ENCODE peak calls at places on chromosome 2, in five cellular contexts. U, G, R, I and J are unnamed samples. For H3K27me3, the result is how much of the 10 kb centered on the place peaks cover.

GRCh38 chr2:88097891-88098557 is 29.8 kb downstream of the FABP1 start:
- DNase-seq in U (no peak), G (no peak), R (no peak), I (no peak), J (no peak)

GRCh38 chr2:238771193-238771592 is 76.7 kb upstream of the TWIST2 start:
- DNase-seq in U (no peak), G (peak), R (no peak), I (no peak), J (no peak)

GRCh38 chr2:121480826-121481225 is 49.9 kb upstream of the RNU4ATAC start:
- DNase-seq in U (no peak), G (peak), R (peak), I (no peak), J (peak)

GRCh38 chr2:44838116-44838790 is 103.2 kb upstream of the SIX3 start:
- DNase-seq in U (no peak), G (no peak), R (no peak), I (no peak), J (no peak)

GRCh38 chr2:30191831-30192271 is 39.5 kb upstream of the LBH start:
- DNase-seq in U (no peak), G (no peak), R (no peak), I (peak), J (no peak)

GRCh38 chr2:26274058-26274613 is 29.4 kb downstream of the HADHB start:
- DNase-seq in U (no peak), G (peak), R (peak), I (peak), J (peak)

GRCh38 chr2:70905443-70905842 is 30.3 kb upstream of the ATP6V1B1 start:
- DNase-seq in U (no peak), G (no peak), R (no peak), I (no peak), J (no peak)

GRCh38 chr2:235793163-235793752 is 299.4 kb downstream of the AGAP1 start:
- DNase-seq in U (no peak), G (no peak), R (peak), I (no peak), J (peak)

GRCh38 chr2:205540066-205540465 is 142.2 kb upstream of the NRP2 start:
- DNase-seq in U (no peak), G (no peak), R (no peak), I (no peak), J (no peak)

GRCh38 chr2:54634012-54634411 is 89.5 kb upstream of the EML6 start:
- DNase-seq in U (no peak), G (no peak), R (peak), I (no peak), J (no peak)

GRCh38 chr2:136328396-136328795 is 210.4 kb upstream of the CXCR4 start:
- DNase-seq in U (no peak), G (no peak), R (no peak), I (no peak), J (no peak)

GRCh38 chr2:209476367-209477191 is 52.7 kb downstream of the MAP2 start:
- DNase-seq in U (no peak), G (peak), R (peak), I (peak), J (peak)

GRCh38 chr2:149490296-149490695 is 97.3 kb downstream of the MMADHC start:
- DNase-seq in U (no peak), G (peak), R (peak), I (no peak), J (no peak)

GRCh38 chr2:939936-940620 is 10.6 kb upstream of the SNTG2 start:
- DNase-seq in U (no peak), G (no peak), R (no peak), I (no peak), J (no peak)

GRCh38 chr2:190031971-190032623 is 30.4 kb downstream of the MSTN start:
- DNase-seq in U (no peak), G (no peak), R (no peak), I (no peak), J (no peak)

GRCh38 chr2:240925191-240925575 is 19.0 kb downstream of the CROCC2 start:
- DNase-seq in U (peak), G (no peak), R (no peak), I (peak), J (no peak)

GRCh38 chr2:231800493-231801091 is 14.3 kb downstream of the COPS7B start:
- DNase-seq in U (no peak), G (no peak), R (peak), I (peak), J (peak)

GRCh38 chr2:236712304-236712703 is 142.7 kb downstream of the ACKR3 start:
- DNase-seq in U (no peak), G (peak), R (peak), I (no peak), J (peak)

DNA sequence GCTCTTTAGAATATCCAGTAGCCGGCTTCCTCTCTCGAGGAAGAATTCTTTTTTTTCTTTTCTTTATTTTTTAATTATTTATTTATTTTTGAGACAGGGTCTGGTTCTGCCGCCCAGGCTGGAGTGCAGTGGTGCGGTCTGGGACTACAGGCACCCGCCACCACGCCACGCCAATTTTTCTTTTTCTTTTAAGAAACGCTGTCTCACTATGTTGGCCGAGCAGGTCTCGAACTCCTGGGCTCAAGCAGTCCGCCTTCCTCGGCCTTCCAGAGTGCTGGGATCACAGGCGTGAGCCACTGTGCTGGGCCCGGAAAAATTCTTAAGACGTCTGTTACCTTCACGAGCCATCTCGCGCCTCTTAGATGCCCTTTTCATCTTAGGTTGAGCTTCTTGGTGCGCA is 931 bp upstream of the TMEM131 start:
- DNase-seq in U (no peak), G (no peak), R (no peak), I (no peak), J (no peak)
- H3K4me3 ChIP-seq in U (peak), G (peak), R (peak), I (peak), J (peak)

GRCh38 chr2:126793885-126794613 is 104.6 kb upstream of the TEX51 start:
- DNase-seq in U (no peak), G (no peak), R (no peak), I (peak), J (no peak)
- TF ChIP-seq CTCF in U (no peak), G (no peak), R (no peak), I (no peak), J (no peak)

GRCh38 chr2:120343433-120344105 is 2.4 kb upstream of the INHBB start:
- DNase-seq in U (peak), G (peak), R (peak), I (peak), J (peak)

GRCh38 chr2:120341977-120342376 is 4.0 kb upstream of the INHBB start:
- DNase-seq in U (no peak), G (no peak), R (no peak), I (no peak), J (no peak)

GRCh38 chr2:120342451-120342850 is 3.5 kb upstream of the INHBB start:
- DNase-seq in U (no peak), G (no peak), R (no peak), I (no peak), J (no peak)

GRCh38 chr2:120344214-120344990 is 1.5 kb upstream of the INHBB start:
- DNase-seq in U (peak), G (no peak), R (no peak), I (no peak), J (no peak)

GRCh38 chr2:120343100-120343432 is 2.9 kb upstream of the INHBB start:
- DNase-seq in U (no peak), G (no peak), R (no peak), I (no peak), J (no peak)
- H3K27me3 ChIP-seq in U (under half), G (half or more), R (under half), I (half or more), J (under half)

GRCh38 chr2:234363647-234364294 is 133.1 kb downstream of the ARL4C start:
- DNase-seq in U (no peak), G (no peak), R (no peak), I (no peak), J (no peak)
- H3K4me3 ChIP-seq in U (no peak), G (no peak), R (no peak), I (no peak), J (no peak)

DNA sequence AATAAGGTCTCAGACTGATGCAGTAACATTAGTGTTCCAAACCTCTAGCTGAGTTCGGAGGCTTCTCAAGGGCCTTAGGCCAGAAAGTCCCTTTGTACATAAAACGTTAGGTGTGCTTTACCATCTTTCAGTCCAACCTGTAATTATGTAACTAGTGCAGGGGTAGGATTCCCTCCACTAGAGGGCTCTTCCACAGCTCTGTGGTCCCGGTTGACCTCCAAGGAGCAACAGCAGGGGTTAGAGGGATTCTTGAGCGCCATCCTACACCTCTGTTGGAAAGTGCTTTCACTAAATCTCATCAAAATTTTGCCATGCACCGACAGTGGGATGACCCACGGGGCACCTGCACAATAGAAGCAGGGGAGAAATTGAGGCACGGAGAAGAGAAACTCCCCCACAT is 155.8 kb upstream of the LRP1B start:
- DNase-seq in U (no peak), G (no peak), R (no peak), I (no peak), J (peak)
- TF ChIP-seq CTCF in U (no peak), G (peak), R (peak), I (no peak), J (peak)

GRCh38 chr2:104868081-104868806 is 14.3 kb downstream of the POU3F3 start:
- DNase-seq in U (no peak), G (no peak), R (no peak), I (no peak), J (no peak)

GRCh38 chr2:104864751-104865470 is 11.0 kb downstream of the POU3F3 start:
- DNase-seq in U (no peak), G (no peak), R (no peak), I (no peak), J (no peak)

GRCh38 chr2:104867351-104868080 is 13.6 kb downstream of the POU3F3 start:
- DNase-seq in U (no peak), G (peak), R (no peak), I (no peak), J (no peak)

GRCh38 chr2:104866122-104866864 is 12.4 kb downstream of the POU3F3 start:
- DNase-seq in U (no peak), G (no peak), R (no peak), I (no peak), J (no peak)

DNA sequence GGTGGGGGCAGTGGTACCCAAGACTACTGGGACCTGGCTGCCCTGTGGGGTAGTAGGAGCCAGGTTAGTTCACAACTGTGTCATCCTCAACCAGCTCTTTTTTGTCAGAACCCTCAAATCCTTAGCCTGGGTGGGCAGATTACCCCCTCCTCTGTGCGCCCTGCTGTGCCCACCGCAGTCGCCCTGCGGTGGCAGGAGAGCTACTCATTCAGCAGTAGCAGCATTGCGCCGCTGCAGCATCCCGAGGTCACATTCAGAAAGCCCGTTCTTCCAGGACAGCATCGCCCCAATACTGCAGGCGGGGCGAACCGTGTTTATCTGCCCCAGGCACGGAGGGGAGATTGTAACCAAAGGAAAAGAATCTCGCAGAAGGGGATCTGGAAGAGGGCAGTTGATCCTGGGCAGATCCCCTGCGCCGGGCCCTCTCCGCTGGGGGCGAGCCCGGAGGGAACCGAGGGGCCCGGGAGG is 13.0 kb downstream of the POU3F3 start:
- DNase-seq in U (no peak), G (no peak), R (no peak), I (no peak), J (no peak)
- H3K27me3 ChIP-seq in U (half or more), G (under half), R (half or more), I (half or more), J (half or more)

DNA sequence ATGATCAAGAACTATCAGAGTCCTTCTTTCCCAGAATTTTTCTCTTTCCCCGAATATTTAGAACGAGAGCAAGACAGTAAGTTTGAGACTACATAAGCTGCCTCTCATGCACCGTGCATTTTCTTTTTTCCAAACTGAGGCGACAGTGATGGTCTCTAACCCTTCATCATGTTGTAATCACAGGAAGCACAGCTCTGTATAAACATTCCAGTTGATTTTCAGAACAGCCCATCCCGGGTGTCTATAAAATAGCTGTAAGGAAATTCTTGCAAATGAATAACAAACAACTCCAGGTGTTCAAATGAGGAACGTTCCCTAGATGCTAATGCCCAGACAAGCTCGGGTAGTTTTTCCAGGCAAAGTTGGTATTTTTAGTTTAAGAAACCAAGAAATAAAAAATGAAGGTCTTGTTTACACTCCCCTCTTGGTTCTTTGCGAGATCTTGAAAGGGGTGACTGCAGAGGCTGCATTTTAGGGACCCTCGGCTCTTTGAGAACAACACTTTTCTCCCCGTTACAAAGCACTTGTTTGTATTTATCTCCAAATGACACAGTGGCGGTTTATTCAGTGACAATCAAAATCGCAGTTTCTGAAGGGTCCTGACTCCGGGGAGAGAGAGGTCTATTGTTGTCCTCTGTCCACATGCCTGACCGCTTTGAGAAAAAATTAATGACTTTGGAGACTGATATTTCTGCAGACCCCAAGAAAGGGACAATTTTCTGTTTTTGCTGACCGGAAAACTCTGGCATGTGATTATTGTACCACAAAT is 101.1 kb upstream of the NCK2 start:
- DNase-seq in U (no peak), G (no peak), R (no peak), I (no peak), J (no peak)
- H3K4me3 ChIP-seq in U (no peak), G (no peak), R (no peak), I (no peak), J (no peak)

GRCh38 chr2:10048501-10049171 is 5.3 kb downstream of the KLF11 start:
- DNase-seq in U (peak), G (peak), R (peak), I (no peak), J (peak)
- TF ChIP-seq CTCF in U (peak), G (peak), R (peak), I (no peak), J (peak)

GRCh38 chr2:219405958-219406860 is 12.0 kb upstream of the DES start:
- DNase-seq in U (no peak), G (no peak), R (no peak), I (no peak), J (no peak)
- H3K27me3 ChIP-seq in U (under half), G (under half), R (under half), I (under half), J (under half)

DNA sequence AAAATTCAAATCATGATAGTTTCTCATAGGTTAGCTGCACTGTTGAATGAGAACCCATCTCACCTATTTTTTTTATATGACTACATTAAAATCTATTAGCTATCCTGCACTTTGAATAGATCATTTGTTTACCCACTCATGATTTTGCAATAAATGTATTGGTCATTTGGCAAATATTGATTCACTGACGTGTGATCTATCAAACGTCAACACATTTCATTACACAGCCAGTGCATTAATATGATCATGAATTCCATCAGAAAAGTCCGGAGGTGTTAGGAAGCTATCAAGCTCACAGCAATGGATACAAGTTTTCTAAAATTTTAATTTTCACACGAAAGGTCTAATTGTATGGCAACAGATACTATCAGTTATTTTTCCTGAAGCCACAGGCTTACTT is 128.2 kb upstream of the ID2 start:
- DNase-seq in U (no peak), G (no peak), R (no peak), I (no peak), J (no peak)
- H3K4me3 ChIP-seq in U (no peak), G (no peak), R (no peak), I (no peak), J (no peak)